ENCODE peak calls at places on chromosomes 6 and 20, in five cellular contexts. One of them, this sample, is unnamed.

GRCh38 chr6:99030915-99031314 is 83.2 kb upstream of the FBXL4 start:
- DNase-seq in tibial artery: no peak
- DNase-seq in CD4-positive, alpha-beta memory T cell: no peak
- DNase-seq in right cardiac atrium: no peak
- DNase-seq in uterus: no peak
- DNase-seq in this sample: no peak

GRCh38 chr6:80742481-80742880 is 636.0 kb downstream of the BCKDHB start:
- DNase-seq in tibial artery: no peak
- DNase-seq in CD4-positive, alpha-beta memory T cell: no peak
- DNase-seq in right cardiac atrium: no peak
- DNase-seq in uterus: no peak
- DNase-seq in this sample: no peak

GRCh38 chr6:169792306-169793015 is 41.0 kb downstream of the ERMARD start:
- DNase-seq in tibial artery: no peak
- DNase-seq in CD4-positive, alpha-beta memory T cell: no peak
- DNase-seq in right cardiac atrium: no peak
- DNase-seq in uterus: no peak
- DNase-seq in this sample: no peak

GRCh38 chr6:139364302-139364981 is 10.0 kb downstream of the CITED2 start:
- DNase-seq in tibial artery: no peak
- DNase-seq in CD4-positive, alpha-beta memory T cell: peak
- DNase-seq in right cardiac atrium: no peak
- DNase-seq in uterus: no peak
- DNase-seq in this sample: no peak

GRCh38 chr20:49420292-49420691 is 62.2 kb downstream of the KCNB1 start:
- DNase-seq in tibial artery: no peak
- DNase-seq in CD4-positive, alpha-beta memory T cell: no peak
- DNase-seq in right cardiac atrium: no peak
- DNase-seq in uterus: no peak
- DNase-seq in this sample: no peak

GRCh38 chr20:45235995-45236394 is 14.8 kb downstream of the SEMG2 start:
- DNase-seq in tibial artery: no peak
- DNase-seq in CD4-positive, alpha-beta memory T cell: no peak
- DNase-seq in right cardiac atrium: no peak
- DNase-seq in uterus: no peak
- DNase-seq in this sample: no peak

GRCh38 chr6:100176321-100176950 is 182.4 kb upstream of the MCHR2 start:
- DNase-seq in tibial artery: peak
- DNase-seq in CD4-positive, alpha-beta memory T cell: no peak
- DNase-seq in right cardiac atrium: peak
- DNase-seq in uterus: no peak
- DNase-seq in this sample: no peak

GRCh38 chr6:2848851-2849250 is 7.2 kb upstream of the SERPINB1 start:
- DNase-seq in tibial artery: no peak
- DNase-seq in CD4-positive, alpha-beta memory T cell: peak
- DNase-seq in right cardiac atrium: no peak
- DNase-seq in uterus: no peak
- DNase-seq in this sample: no peak

GRCh38 chr6:168667428-168667805 is 226.4 kb downstream of the SMOC2 start:
- DNase-seq in tibial artery: no peak
- DNase-seq in CD4-positive, alpha-beta memory T cell: no peak
- DNase-seq in right cardiac atrium: no peak
- DNase-seq in uterus: no peak
- DNase-seq in this sample: no peak

GRCh38 chr20:10864076-10864672 is 190.4 kb upstream of the JAG1 start:
- DNase-seq in tibial artery: no peak
- DNase-seq in CD4-positive, alpha-beta memory T cell: no peak
- DNase-seq in right cardiac atrium: peak
- DNase-seq in uterus: no peak
- DNase-seq in this sample: peak
- H3K27ac ChIP-seq in tibial artery: peak
- H3K27ac ChIP-seq in CD4-positive, alpha-beta memory T cell: no peak
- H3K27ac ChIP-seq in right cardiac atrium: peak
- H3K27ac ChIP-seq in uterus: peak
- H3K27ac ChIP-seq in this sample: peak

GRCh38 chr20:23047001-23047737 is 2.3 kb downstream of the THBD start:
- DNase-seq in tibial artery: no peak
- DNase-seq in CD4-positive, alpha-beta memory T cell: no peak
- DNase-seq in right cardiac atrium: no peak
- DNase-seq in uterus: no peak
- DNase-seq in this sample: no peak
- H3K4me3 ChIP-seq in tibial artery: peak
- H3K4me3 ChIP-seq in CD4-positive, alpha-beta memory T cell: no peak
- H3K4me3 ChIP-seq in right cardiac atrium: peak
- H3K4me3 ChIP-seq in uterus: peak
- H3K4me3 ChIP-seq in this sample: peak

DNA sequence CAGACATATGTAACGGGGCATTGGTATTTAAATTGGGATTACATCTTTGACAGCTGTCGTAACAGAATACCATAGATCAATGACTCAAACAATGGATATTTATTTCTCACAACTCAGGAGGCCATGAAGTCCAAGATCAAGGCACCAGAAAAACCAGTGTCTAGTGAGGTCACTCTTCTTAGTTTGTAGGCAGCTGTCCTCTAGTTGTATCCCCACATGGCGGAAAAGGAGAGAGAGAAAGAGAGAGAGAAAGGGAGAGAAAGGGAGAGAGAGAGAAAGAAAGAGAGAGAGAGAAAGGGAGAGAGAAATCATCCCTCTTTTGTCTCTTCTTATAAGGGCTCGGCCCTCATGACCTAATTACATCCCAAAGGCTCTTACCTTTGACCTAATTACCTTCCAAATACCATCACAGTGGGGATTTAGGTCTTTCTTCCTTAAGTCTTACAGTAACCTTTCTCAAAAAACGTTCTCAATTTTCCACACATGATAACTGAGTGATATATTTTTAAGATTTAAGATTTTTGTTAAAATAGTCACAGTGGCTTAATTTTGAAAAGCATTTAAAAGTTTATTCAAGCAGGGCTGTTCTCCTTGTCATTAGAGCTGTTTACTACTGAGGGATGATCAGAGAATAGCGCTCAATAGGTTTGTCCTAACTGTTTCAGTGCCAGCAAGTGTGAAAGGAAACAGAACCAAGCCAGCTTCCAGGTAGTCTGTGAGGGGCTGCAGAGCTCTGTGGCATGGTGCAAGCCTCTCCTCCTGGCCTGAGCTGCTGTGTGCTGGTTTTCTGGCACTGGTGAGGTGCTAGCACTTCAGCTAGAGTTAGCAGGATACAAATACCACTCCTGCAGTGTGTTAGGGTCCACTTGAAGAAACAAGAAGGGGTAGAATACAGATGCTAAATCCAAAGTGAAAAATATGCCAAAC is 79.0 kb downstream of the IMPG1 start:
- DNase-seq in tibial artery: no peak
- DNase-seq in CD4-positive, alpha-beta memory T cell: no peak
- DNase-seq in right cardiac atrium: no peak
- DNase-seq in uterus: no peak
- DNase-seq in this sample: no peak
- H3K27ac ChIP-seq in tibial artery: no peak
- H3K27ac ChIP-seq in CD4-positive, alpha-beta memory T cell: no peak
- H3K27ac ChIP-seq in right cardiac atrium: no peak
- H3K27ac ChIP-seq in uterus: no peak
- H3K27ac ChIP-seq in this sample: no peak

DNA sequence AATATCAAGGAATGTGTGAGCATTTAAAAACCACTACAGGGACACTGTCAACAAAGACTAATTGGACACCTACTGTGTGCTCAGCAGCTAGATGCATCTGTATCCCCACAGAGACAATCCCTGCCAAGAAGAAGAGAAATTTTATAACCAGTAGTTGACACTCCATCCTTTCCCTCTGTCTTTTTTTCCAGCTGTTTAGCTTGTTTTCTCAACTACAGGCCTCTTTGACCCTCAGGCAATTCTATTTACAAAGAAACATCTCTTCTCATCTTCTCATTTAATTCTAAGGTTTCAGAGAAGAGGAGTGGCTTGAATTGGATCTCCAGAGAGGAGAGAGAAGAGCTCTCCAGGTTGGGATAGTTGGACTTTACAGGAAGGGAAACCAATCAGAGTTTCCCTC is 18.7 kb downstream of the ARMC12 start:
- DNase-seq in tibial artery: no peak
- DNase-seq in CD4-positive, alpha-beta memory T cell: no peak
- DNase-seq in right cardiac atrium: no peak
- DNase-seq in uterus: no peak
- DNase-seq in this sample: no peak
- H3K4me3 ChIP-seq in tibial artery: no peak
- H3K4me3 ChIP-seq in CD4-positive, alpha-beta memory T cell: no peak
- H3K4me3 ChIP-seq in right cardiac atrium: no peak
- H3K4me3 ChIP-seq in uterus: no peak
- H3K4me3 ChIP-seq in this sample: no peak

DNA sequence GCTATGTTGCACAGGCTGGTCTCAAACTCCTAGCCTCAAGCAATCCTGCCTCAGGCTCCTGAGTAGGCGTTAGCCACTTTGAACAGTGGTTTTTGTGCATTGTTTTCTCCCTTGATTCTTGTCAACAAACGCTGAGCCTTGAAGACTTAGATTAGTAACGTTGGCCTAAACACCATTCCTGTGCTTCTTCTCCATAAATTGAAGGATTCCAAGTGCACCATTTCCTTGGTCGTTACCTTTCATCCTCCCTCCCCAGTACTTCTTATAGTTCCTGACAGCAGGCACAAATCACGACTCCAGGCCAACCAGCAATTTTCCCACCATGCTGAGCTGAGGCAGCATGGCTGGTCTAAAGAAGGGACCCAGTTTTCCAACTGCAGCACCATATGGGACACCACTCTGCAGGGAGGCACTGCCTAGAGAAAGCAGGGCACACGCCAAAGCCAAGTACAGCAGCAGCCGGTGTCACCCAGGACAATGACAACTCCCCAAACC is 8.9 kb downstream of the RPS10 start:
- DNase-seq in tibial artery: no peak
- DNase-seq in CD4-positive, alpha-beta memory T cell: no peak
- DNase-seq in right cardiac atrium: no peak
- DNase-seq in uterus: no peak
- DNase-seq in this sample: no peak
- H3K27ac ChIP-seq in tibial artery: no peak
- H3K27ac ChIP-seq in CD4-positive, alpha-beta memory T cell: no peak
- H3K27ac ChIP-seq in right cardiac atrium: peak
- H3K27ac ChIP-seq in uterus: no peak
- H3K27ac ChIP-seq in this sample: no peak

GRCh38 chr6:162404926-162405325 is 322.6 kb downstream of the PRKN start:
- DNase-seq in tibial artery: no peak
- DNase-seq in CD4-positive, alpha-beta memory T cell: no peak
- DNase-seq in right cardiac atrium: no peak
- DNase-seq in uterus: no peak
- DNase-seq in this sample: no peak

GRCh38 chr6:162408805-162409535 is 318.6 kb downstream of the PRKN start:
- DNase-seq in tibial artery: no peak
- DNase-seq in CD4-positive, alpha-beta memory T cell: no peak
- DNase-seq in right cardiac atrium: no peak
- DNase-seq in uterus: no peak
- DNase-seq in this sample: no peak

GRCh38 chr6:162403031-162403430 is 324.5 kb downstream of the PRKN start:
- DNase-seq in tibial artery: no peak
- DNase-seq in CD4-positive, alpha-beta memory T cell: no peak
- DNase-seq in right cardiac atrium: no peak
- DNase-seq in uterus: no peak
- DNase-seq in this sample: no peak
- H3K4me3 ChIP-seq in tibial artery: no peak
- H3K4me3 ChIP-seq in CD4-positive, alpha-beta memory T cell: no peak
- H3K4me3 ChIP-seq in right cardiac atrium: no peak
- H3K4me3 ChIP-seq in uterus: no peak
- H3K4me3 ChIP-seq in this sample: no peak

GRCh38 chr6:30600576-30600975 is 16.5 kb downstream of the PPP1R10 start:
- DNase-seq in tibial artery: no peak
- DNase-seq in CD4-positive, alpha-beta memory T cell: no peak
- DNase-seq in right cardiac atrium: peak
- DNase-seq in uterus: no peak
- DNase-seq in this sample: peak
- H3K27ac ChIP-seq in tibial artery: no peak
- H3K27ac ChIP-seq in CD4-positive, alpha-beta memory T cell: no peak
- H3K27ac ChIP-seq in right cardiac atrium: no peak
- H3K27ac ChIP-seq in uterus: no peak
- H3K27ac ChIP-seq in this sample: no peak

DNA sequence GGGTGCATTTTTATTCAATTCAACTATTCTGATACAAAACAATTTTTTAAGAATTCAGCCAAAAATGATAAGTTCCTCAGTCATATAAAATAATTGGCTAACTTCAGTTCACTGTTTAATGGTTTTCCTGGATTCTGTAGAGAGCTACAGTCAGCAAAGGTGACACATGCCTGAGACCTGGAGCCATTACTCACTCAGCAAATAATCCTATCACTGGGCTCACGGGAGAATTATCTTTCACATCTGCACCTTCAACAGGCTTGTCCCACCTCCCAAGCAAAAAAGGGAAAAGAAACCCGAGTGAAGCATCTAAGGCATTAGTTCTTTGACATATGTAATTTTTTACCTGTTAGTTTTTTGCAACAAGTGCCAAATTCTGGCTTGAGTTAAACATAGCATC is 34.9 kb upstream of the FOXA2 start:
- DNase-seq in tibial artery: no peak
- DNase-seq in CD4-positive, alpha-beta memory T cell: no peak
- DNase-seq in right cardiac atrium: no peak
- DNase-seq in uterus: no peak
- DNase-seq in this sample: no peak
- H3K4me3 ChIP-seq in tibial artery: no peak
- H3K4me3 ChIP-seq in CD4-positive, alpha-beta memory T cell: no peak
- H3K4me3 ChIP-seq in right cardiac atrium: no peak
- H3K4me3 ChIP-seq in uterus: no peak
- H3K4me3 ChIP-seq in this sample: no peak